ENCODE peak calls at places on chromosomes 12 and 14, in six cellular contexts. T is adrenal gland, S is left ventricle myocardium inferior, R is small intestine, J is coronary artery, G is GM23338. C is an unnamed sample.

GRCh38 chr12:2690348-2691000 is 104.3 kb upstream of the FKBP4 start:
- DNase-seq in J (no peak), R (no peak), S (no peak), G (no peak), T (no peak), C (no peak)

GRCh38 chr12:57896437-57897201 is 44.7 kb upstream of the ATP23 start:
- DNase-seq in G (peak; percentile 78), R (peak; percentile 47), J (peak; percentile 89), T (peak; percentile 88), S (peak; percentile 84), C (no peak)

GRCh38 chr12:71710276-71711125 is 24.6 kb downstream of the TMEM19 start:
- DNase-seq in G (no peak), T (no peak), S (no peak), J (no peak), R (no peak), C (peak; percentile 86)

GRCh38 chr12:59151243-59151642 is 230.9 kb upstream of the LRIG3 start:
- DNase-seq in J (no peak), S (no peak), R (no peak), T (no peak), G (no peak), C (no peak)

GRCh38 chr14:105216490-105217247 is 31.7 kb upstream of the BTBD6 start:
- DNase-seq in J (no peak), G (no peak), S (no peak), R (no peak), T (no peak), C (no peak)

GRCh38 chr12:25553083-25553482 is at the start of gene LMNTD1:
- DNase-seq in S (no peak), T (no peak), J (no peak), R (no peak), G (no peak), C (no peak)

GRCh38 chr12:43737646-43738045 is 20.9 kb downstream of the PUS7L start:
- DNase-seq in T (no peak), G (no peak), J (no peak), R (no peak), S (no peak), C (no peak)

GRCh38 chr12:107318804-107319535 is 225.6 kb upstream of the CRY1 start:
- DNase-seq in T (no peak), J (no peak), S (no peak), G (peak; percentile 60), R (peak; percentile 38), C (no peak)

GRCh38 chr14:75501080-75501479 is 21.2 kb upstream of the BATF start:
- DNase-seq in T (peak; percentile 44), R (no peak), J (no peak), S (no peak), G (no peak), C (no peak)

GRCh38 chr14:53278602-53279506 is 125.7 kb upstream of the DDHD1 start:
- DNase-seq in S (no peak), J (no peak), G (peak; percentile 47), R (no peak), T (no peak), C (peak; percentile 77)

GRCh38 chr12:113955109-113955970 is 10.8 kb downstream of the RBM19 start:
- DNase-seq in T (no peak), G (peak; percentile 69), R (peak; percentile 44), S (no peak), J (no peak), C (no peak)

GRCh38 chr12:1282670-1283361 is 291.8 kb downstream of the ERC1 start:
- DNase-seq in G (peak; percentile 14), J (no peak), T (peak; percentile 63), R (no peak), S (peak; percentile 47), C (no peak)

DNA sequence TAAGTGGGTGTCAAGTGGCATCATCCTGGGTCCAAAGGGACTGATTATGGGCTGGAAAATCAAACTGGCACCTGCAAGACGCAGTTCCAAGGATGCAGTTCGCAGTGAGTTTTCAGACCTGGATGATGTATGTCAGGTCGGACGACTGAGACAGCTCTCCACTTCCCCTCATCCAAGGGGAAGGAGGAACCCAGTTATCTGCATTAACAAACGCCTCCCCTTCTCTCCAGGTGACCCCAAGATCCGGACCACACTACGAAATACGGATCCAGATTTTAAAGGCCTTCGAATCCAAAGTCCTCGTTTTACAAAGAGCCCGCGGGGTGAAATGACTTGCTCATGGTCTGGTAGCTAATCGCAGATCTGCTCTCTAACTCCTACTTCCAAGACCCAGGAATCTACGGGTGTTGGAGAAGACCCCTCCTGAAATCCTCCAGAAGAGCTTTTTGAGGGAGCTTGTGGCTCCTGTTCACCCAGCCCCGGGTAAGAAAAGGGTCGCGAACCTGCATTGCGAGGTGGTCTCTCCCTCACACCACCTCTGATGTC is 460 bp upstream of the SYNE2 start:
- DNase-seq in G (peak; percentile 81), T (no peak), S (no peak), J (no peak), R (peak; percentile 43), C (no peak)
- H3K27ac ChIP-seq in G (peak overlapping the region; percentile 30), T (peak overlapping the region; percentile 86), S (peak overlapping the region; percentile 96), J (peak overlapping the region; percentile 91), R (peak overlapping the region; percentile 90), C (no peak overlapping the region)

GRCh38 chr12:75876843-75877587 is 154.6 kb downstream of the PHLDA1 start:
- DNase-seq in T (no peak), J (no peak), S (no peak), G (no peak), R (no peak), C (no peak)
- H3K27ac ChIP-seq in T (peak overlapping the region; percentile 53), J (no peak overlapping the region), S (no peak overlapping the region), G (no peak overlapping the region), R (no peak overlapping the region), C (peak overlapping the region; percentile 91)

DNA sequence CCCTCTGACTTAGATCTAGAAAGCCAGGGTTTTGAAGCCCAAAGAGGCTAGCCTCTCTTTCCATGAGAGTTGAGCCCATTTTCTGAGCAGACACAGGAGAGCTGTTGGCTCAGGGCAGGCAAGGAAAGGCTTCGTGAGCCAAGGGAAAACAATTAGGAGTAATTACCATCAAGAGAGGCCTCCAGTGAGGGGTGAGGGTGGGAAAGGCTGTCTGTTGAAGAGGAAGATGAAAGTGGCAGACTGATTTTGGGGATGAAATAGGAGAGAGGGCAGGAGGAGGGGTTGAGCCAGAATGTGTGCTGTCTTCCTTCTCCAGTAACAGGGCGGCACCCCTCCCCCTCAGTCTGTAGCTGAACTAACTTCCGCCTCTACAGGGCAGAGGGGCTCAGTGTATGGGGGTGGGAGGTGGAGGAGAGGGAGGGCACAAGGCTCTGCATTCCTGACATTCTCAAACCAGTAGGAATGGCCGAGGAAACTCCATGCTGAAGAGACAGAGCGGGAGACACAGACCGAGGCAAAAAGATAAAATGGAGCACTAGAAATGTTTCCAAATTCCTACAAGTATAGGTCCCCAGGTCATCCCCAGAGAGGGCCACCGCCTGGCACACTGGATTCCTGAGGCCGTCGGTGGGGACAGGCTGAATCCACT is 33.1 kb upstream of the COL2A1 start:
- DNase-seq in S (no peak), G (peak; percentile 98), T (no peak), R (no peak), J (no peak), C (no peak)
- H3K27ac ChIP-seq in S (no peak overlapping the region), G (peak overlapping the region; percentile 24), T (no peak overlapping the region), R (no peak overlapping the region), J (no peak overlapping the region), C (no peak overlapping the region)

GRCh38 chr14:68952544-68953535 is 26.3 kb downstream of the ACTN1 start:
- DNase-seq in T (no peak), R (no peak), G (no peak), J (no peak), S (peak; percentile 59), C (no peak)

GRCh38 chr14:68958553-68958952 is 20.5 kb downstream of the ACTN1 start:
- DNase-seq in T (no peak), J (no peak), S (no peak), R (no peak), G (no peak), C (no peak)

GRCh38 chr14:68956728-68957127 is 22.4 kb downstream of the ACTN1 start:
- DNase-seq in S (no peak), T (no peak), R (no peak), J (no peak), G (no peak), C (no peak)

GRCh38 chr14:68957688-68958248 is 21.3 kb downstream of the ACTN1 start:
- DNase-seq in J (no peak), R (no peak), S (no peak), G (no peak), T (no peak), C (no peak)

DNA sequence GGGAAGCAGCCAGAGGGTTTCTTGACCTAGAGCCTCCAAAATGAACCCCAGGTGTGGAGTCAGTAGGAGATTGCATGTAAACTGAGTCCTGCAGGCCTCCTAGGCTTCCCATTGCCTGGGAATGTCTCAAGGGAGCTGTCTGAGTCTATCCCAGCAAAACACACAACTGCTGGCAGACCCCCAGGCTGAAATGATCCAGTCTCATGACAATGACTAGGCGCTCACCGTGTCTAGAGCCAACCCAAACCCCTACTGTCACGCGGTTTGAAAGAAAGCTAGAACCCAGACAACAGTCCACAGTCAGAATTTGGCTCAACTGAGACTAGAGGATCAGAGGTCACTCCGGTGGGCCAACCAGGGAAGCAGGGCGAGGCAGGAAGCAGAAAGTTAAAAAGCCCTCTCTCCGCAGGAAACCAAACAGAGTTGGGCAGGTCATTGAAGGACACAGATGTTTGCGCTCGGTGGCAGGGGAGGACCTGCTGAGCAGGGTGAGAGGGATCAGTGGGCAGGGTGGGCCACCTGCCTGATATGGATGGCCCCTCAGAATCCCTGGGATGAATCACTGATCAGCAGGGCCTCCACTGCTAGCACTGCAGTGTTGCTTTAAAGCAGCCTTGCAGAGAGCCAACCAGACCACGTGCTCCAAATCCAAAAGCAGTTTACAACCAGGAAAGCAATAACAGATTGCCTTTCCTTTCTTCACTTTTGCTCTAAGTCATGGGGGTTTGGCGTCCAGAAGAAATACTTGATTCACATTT is 23.8 kb downstream of the ACTN1 start:
- DNase-seq in R (peak; percentile 46), J (no peak), T (no peak), S (no peak), G (no peak), C (no peak)
- H3K27ac ChIP-seq in R (peak overlapping the region; percentile 80), J (peak overlapping the region; percentile 92), T (no peak overlapping the region), S (peak overlapping the region; percentile 55), G (no peak overlapping the region), C (peak overlapping the region; percentile 99)

GRCh38 chr14:64983439-64984310 is 3.0 kb upstream of the FNTB start:
- DNase-seq in J (no peak), R (peak; percentile 66), S (no peak), G (peak; percentile 80), T (no peak), C (no peak)

GRCh38 chr14:64974563-64974962 is 2.4 kb upstream of the RAB15 start:
- DNase-seq in R (no peak), S (no peak), J (peak; percentile 17), T (peak; percentile 27), G (peak; percentile 80), C (no peak)

GRCh38 chr14:64973826-64974225 is 1.7 kb upstream of the RAB15 start:
- DNase-seq in R (no peak), G (no peak), J (peak; percentile 29), S (no peak), T (no peak), C (no peak)

DNA sequence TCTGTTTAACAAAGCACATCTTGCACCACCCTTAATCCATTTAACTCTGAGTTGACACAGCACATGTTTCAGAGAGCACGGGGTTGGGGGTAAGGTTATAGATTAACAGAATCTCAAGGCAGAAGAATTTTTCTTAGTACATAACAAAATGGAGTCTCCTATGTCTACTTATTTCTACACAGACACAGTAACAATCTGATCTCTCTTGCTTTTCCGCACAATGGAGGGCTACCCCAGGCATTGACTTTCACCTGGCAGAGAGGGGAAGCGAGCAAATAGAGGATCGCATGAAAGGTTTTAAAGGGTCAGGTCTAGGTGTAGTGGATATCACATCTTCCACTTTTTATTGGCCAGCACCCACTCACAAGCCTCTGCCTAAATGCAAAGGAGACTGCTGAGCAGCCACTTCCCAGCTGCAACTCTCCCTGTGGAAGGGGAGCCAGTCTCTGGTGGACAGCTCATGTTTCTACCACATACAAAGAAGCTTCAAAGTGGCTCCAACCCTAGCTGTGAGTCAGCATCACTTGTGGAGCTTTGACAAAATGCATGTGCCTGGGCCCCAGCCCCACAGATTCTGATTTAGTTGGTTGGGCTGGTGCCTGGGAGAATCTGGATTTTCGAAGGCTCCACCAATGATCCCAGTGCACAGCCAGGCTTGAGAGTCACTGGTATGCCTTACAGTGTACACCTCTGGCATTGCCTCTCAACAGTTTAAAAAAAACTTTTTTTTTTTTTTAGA is 7.2 kb upstream of the FNTB start:
- DNase-seq in J (no peak), G (peak; percentile 28), R (no peak), T (peak; percentile 41), S (no peak), C (no peak)
- H3K27ac ChIP-seq in J (no peak overlapping the region), G (no peak overlapping the region), R (no peak overlapping the region), T (no peak overlapping the region), S (no peak overlapping the region), C (no peak overlapping the region)